ENCODE peak calls at places on chromosome 13, in ten cellular contexts. V is HFF-Myc; X is CD8-positive, alpha-beta memory T cell; Y is effector memory CD4-positive, alpha-beta T cell; P is bronchial epithelial cell; W is pancreas; A is adrenal gland; R is neuronal stem cell; B is fibroblast of pulmonary artery; J is DND-41. O is an unnamed sample.

GRCh38 chr13:57829496-57829895 is 198.0 kb downstream of the PCDH17 start:
- DNase-seq in V (no peak), X (no peak), Y (no peak), P (no peak), W (no peak), A (no peak), R (no peak), B (no peak), J (no peak), O (no peak)

GRCh38 chr13:27973291-27973690 is 4.2 kb upstream of the CDX2 start:
- DNase-seq in V (no peak), X (no peak), Y (no peak), P (no peak), W (no peak), A (no peak), R (no peak), B (no peak), J (no peak), O (no peak)

GRCh38 chr13:92136449-92137180 is 738.2 kb downstream of the GPC5 start:
- DNase-seq in V (no peak), X (no peak), Y (no peak), P (no peak), W (no peak), A (no peak), R (no peak), B (peak; percentile 7), J (no peak), O (no peak)

GRCh38 chr13:42354246-42355117 is 82.5 kb downstream of the AKAP11 start:
- DNase-seq in V (no peak), X (peak; percentile 24), Y (no peak), P (peak; percentile 74), W (no peak), A (no peak), R (no peak), B (peak; percentile 73), J (peak; percentile 75), O (peak; percentile 87)

GRCh38 chr13:113118328-113119021 is 4.1 kb upstream of the F10 start:
- DNase-seq in V (no peak), X (no peak), Y (no peak), P (no peak), W (peak; percentile 70), A (no peak), R (no peak), B (no peak), J (no peak), O (no peak)

GRCh38 chr13:102930566-102930965 is 84.7 kb downstream of the ERCC5 start:
- DNase-seq in V (no peak), X (no peak), Y (no peak), P (no peak), W (no peak), A (no peak), R (no peak), B (no peak), J (no peak), O (no peak)

GRCh38 chr13:113351514-113352026 is 12.4 kb downstream of the GRTP1 start:
- DNase-seq in V (no peak), X (no peak), Y (no peak), P (no peak), W (no peak), A (peak; percentile 88), R (no peak), B (no peak), J (no peak), O (no peak)

GRCh38 chr13:113441661-113442060 is 11.6 kb downstream of the ADPRHL1 start:
- DNase-seq in V (no peak), X (no peak), Y (no peak), P (no peak), W (peak; percentile 26), A (no peak), R (no peak), B (no peak), J (no peak), O (no peak)

GRCh38 chr13:43786472-43786765 is 353 bp downstream of the ENOX1 start:
- DNase-seq in V (no peak), X (no peak), Y (no peak), P (no peak), W (no peak), A (peak; percentile 27), R (no peak), B (no peak), J (no peak), O (no peak)

GRCh38 chr13:43783820-43784219 is 3.0 kb downstream of the ENOX1 start:
- DNase-seq in V (no peak), X (no peak), Y (no peak), P (peak; percentile 67), W (no peak), A (no peak), R (no peak), B (peak; percentile 89), J (no peak), O (no peak)

GRCh38 chr13:43784491-43784890 is 2.3 kb downstream of the ENOX1 start:
- DNase-seq in V (no peak), X (no peak), Y (no peak), P (no peak), W (no peak), A (no peak), R (no peak), B (peak; percentile 40), J (no peak), O (no peak)

GRCh38 chr13:43785681-43786471 is 896 bp downstream of the ENOX1 start:
- DNase-seq in V (no peak), X (no peak), Y (no peak), P (peak; percentile 50), W (peak; percentile 88), A (peak; percentile 74), R (peak; percentile 41), B (peak; percentile 82), J (no peak), O (no peak)

DNA sequence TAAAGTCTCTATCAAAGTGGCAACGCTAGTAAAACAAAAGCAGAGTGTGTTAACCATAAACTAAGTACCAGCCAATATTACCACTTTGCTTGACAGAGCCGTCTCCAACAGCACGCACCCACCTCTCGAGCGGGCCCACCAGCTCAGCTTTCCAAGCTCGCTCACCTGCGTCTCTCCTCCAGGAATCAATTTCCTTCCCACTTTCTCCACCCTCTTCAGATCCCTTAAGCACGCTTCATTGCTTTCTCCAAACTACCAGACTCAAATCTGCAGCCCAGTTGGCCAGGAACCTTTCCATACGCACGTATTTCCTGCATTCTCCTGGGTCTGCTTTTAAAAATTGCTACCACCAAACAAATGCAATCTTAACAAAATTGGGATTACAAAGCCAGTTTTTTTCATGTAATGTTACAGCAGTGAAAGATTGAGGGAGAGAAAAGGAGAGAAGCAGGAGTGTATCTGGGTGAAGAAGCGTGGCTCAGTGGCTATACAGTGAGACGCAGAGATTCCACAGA is 1.5 kb downstream of the ENOX1 start:
- DNase-seq in V (no peak), X (no peak), Y (no peak), P (no peak), W (no peak), A (no peak), R (no peak), B (no peak), J (no peak), O (no peak)
- H3K4me3 ChIP-seq in V (peak overlapping the region; percentile 60), X (no peak overlapping the region), Y (peak overlapping the region; percentile 67), P (peak overlapping the region; percentile 61), W (peak overlapping the region; percentile 69), A (no peak overlapping the region), R (peak overlapping the region; percentile 76), B (peak overlapping the region; percentile 65), J (no peak overlapping the region), O (no peak overlapping the region)

GRCh38 chr13:108266316-108266936 is 3.1 kb upstream of the TNFSF13B start:
- DNase-seq in V (no peak), X (no peak), Y (no peak), P (no peak), W (no peak), A (no peak), R (no peak), B (no peak), J (no peak), O (no peak)

GRCh38 chr13:108269601-108270328 is at the start of gene TNFSF13B:
- DNase-seq in V (no peak), X (peak; percentile 17), Y (no peak), P (no peak), W (peak; percentile 79), A (peak; percentile 51), R (no peak), B (peak; percentile 53), J (no peak), O (no peak)

GRCh38 chr13:108270442-108270841 is 924 bp downstream of the TNFSF13B start:
- DNase-seq in V (no peak), X (no peak), Y (no peak), P (no peak), W (no peak), A (no peak), R (no peak), B (no peak), J (no peak), O (no peak)

GRCh38 chr13:108268713-108269112 is 805 bp upstream of the TNFSF13B start:
- DNase-seq in V (no peak), X (no peak), Y (no peak), P (no peak), W (no peak), A (no peak), R (no peak), B (no peak), J (no peak), O (no peak)

DNA sequence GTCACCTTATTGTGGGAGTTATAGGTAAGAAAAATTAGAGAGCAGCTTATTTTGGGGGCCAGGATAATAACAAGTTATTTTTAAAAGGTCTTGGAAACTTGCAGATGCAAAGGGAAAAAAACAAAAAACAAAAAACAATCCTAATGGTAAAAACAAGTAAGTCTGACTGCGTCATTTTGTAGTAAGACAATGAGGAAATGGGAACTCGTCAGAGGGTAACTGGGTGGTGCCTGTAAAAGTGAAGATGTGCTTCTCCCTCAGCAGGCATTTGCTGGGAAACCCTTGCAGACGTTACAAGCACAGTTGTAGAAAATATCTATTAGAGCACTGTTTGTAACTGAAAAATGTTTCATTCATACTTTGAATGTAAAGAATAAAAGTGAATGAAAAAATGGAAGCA is 2.2 kb upstream of the TNFSF13B start:
- DNase-seq in V (no peak), X (no peak), Y (no peak), P (no peak), W (no peak), A (no peak), R (no peak), B (no peak), J (no peak), O (no peak)
- H3K4me3 ChIP-seq in V (no peak overlapping the region), X (no peak overlapping the region), Y (no peak overlapping the region), P (no peak overlapping the region), W (no peak overlapping the region), A (no peak overlapping the region), R (no peak overlapping the region), B (no peak overlapping the region), J (no peak overlapping the region), O (no peak overlapping the region)

GRCh38 chr13:100789481-100789880 is 114.9 kb upstream of the TMTC4 start:
- DNase-seq in V (no peak), X (no peak), Y (no peak), P (peak; percentile 8), W (no peak), A (no peak), R (no peak), B (peak; percentile 46), J (no peak), O (no peak)
- H3K4me3 ChIP-seq in V (no peak overlapping the region), X (no peak overlapping the region), Y (no peak overlapping the region), P (no peak overlapping the region), W (no peak overlapping the region), A (no peak overlapping the region), R (no peak overlapping the region), B (no peak overlapping the region), J (no peak overlapping the region), O (no peak overlapping the region)

GRCh38 chr13:33087091-33087490 is 70.9 kb downstream of the KL start:
- DNase-seq in V (no peak), X (no peak), Y (no peak), P (no peak), W (no peak), A (no peak), R (no peak), B (peak; percentile 25), J (no peak), O (no peak)

GRCh38 chr13:33090755-33091454 is 74.7 kb downstream of the KL start:
- DNase-seq in V (no peak), X (no peak), Y (no peak), P (no peak), W (no peak), A (no peak), R (no peak), B (no peak), J (no peak), O (no peak)

GRCh38 chr13:33092422-33092987 is 76.3 kb downstream of the KL start:
- DNase-seq in V (no peak), X (no peak), Y (no peak), P (no peak), W (no peak), A (no peak), R (no peak), B (peak; percentile 54), J (no peak), O (no peak)

GRCh38 chr13:33089311-33089710 is 73.1 kb downstream of the KL start:
- DNase-seq in V (no peak), X (no peak), Y (no peak), P (no peak), W (no peak), A (no peak), R (no peak), B (no peak), J (no peak), O (no peak)

DNA sequence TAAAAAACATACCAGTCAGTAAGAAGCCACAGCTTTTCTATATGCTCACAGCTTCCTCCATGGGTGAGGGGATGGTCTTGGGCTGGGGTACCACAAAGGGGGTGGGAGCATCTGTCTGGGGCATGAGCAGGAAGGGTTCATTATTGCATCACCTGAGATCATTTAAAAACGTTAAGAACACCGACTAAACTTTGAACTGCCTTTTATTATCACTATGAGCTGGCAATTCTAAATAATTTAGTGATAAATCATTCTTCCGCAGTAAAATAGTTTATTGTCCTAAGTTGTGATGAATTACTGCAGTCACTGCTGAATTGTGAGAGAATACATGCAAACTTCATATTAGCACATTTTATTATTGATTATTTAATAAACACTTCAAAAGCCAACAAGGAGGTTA is 71.6 kb downstream of the KL start:
- DNase-seq in V (no peak), X (no peak), Y (no peak), P (no peak), W (no peak), A (no peak), R (no peak), B (peak; percentile 21), J (no peak), O (no peak)
- H3K4me3 ChIP-seq in V (no peak overlapping the region), X (no peak overlapping the region), Y (no peak overlapping the region), P (no peak overlapping the region), W (no peak overlapping the region), A (no peak overlapping the region), R (no peak overlapping the region), B (no peak overlapping the region), J (no peak overlapping the region), O (no peak overlapping the region)